ENCODE peak calls at places on chromosome 2, in five cellular contexts. U is AG09309, C is fibroblast of lung, A is GM23338, F is left ventricle myocardium inferior. V is an unnamed sample.

GRCh38 chr2:201517094-201517493 is 65.6 kb downstream of the STRADB start:
- DNase-seq in U (no peak), F (no peak), C (peak; percentile 77), A (no peak), V (peak; percentile 43)

GRCh38 chr2:27584597-27584996 is 1.8 kb downstream of the ZNF512 start:
- DNase-seq in A (no peak), F (no peak), U (no peak), C (no peak), V (no peak)

GRCh38 chr2:230203110-230203676 is 16.6 kb downstream of the SP110 start:
- DNase-seq in A (no peak), F (peak; percentile 22), C (no peak), U (no peak), V (no peak)

GRCh38 chr2:2762898-2763287 is 431.8 kb upstream of the MYT1L start:
- DNase-seq in F (no peak), U (no peak), C (no peak), A (no peak), V (no peak)

GRCh38 chr2:128384956-128385355 is 66.3 kb upstream of the HS6ST1 start:
- DNase-seq in C (no peak), A (no peak), U (no peak), F (no peak), V (no peak)

GRCh38 chr2:61928816-61929471 is 23.5 kb downstream of the COMMD1 start:
- DNase-seq in C (peak; percentile 87), U (no peak), A (peak; percentile 52), F (no peak), V (peak; percentile 37)

GRCh38 chr2:152500777-152501176 is 165.8 kb downstream of the FMNL2 start:
- DNase-seq in C (no peak), U (no peak), A (no peak), F (peak; percentile 41), V (no peak)

GRCh38 chr2:66364495-66364992 is 70.4 kb upstream of the MEIS1 start:
- DNase-seq in F (peak; percentile 17), U (peak; percentile 74), C (peak; percentile 93), A (no peak), V (peak; percentile 84)

GRCh38 chr2:178479275-178479616 is 846 bp upstream of the FKBP7 start:
- DNase-seq in U (no peak), F (no peak), C (no peak), A (peak; percentile 12), V (no peak)
- TF ChIP-seq CTCF in U (no peak), F (no peak), C (no peak), A (no peak), V (peak; percentile 13)

GRCh38 chr2:101778102-101778501 is 80.6 kb downstream of the MAP4K4 start:
- DNase-seq in A (no peak), F (no peak), U (no peak), C (no peak), V (no peak)

GRCh38 chr2:101775636-101776035 is 78.1 kb downstream of the MAP4K4 start:
- DNase-seq in A (no peak), U (no peak), C (peak; percentile 48), F (no peak), V (no peak)

GRCh38 chr2:101775092-101775491 is 77.6 kb downstream of the MAP4K4 start:
- DNase-seq in U (no peak), F (no peak), A (no peak), C (peak; percentile 42), V (no peak)

GRCh38 chr2:101777337-101777736 is 79.8 kb downstream of the MAP4K4 start:
- DNase-seq in C (no peak), A (no peak), U (no peak), F (no peak), V (no peak)

DNA sequence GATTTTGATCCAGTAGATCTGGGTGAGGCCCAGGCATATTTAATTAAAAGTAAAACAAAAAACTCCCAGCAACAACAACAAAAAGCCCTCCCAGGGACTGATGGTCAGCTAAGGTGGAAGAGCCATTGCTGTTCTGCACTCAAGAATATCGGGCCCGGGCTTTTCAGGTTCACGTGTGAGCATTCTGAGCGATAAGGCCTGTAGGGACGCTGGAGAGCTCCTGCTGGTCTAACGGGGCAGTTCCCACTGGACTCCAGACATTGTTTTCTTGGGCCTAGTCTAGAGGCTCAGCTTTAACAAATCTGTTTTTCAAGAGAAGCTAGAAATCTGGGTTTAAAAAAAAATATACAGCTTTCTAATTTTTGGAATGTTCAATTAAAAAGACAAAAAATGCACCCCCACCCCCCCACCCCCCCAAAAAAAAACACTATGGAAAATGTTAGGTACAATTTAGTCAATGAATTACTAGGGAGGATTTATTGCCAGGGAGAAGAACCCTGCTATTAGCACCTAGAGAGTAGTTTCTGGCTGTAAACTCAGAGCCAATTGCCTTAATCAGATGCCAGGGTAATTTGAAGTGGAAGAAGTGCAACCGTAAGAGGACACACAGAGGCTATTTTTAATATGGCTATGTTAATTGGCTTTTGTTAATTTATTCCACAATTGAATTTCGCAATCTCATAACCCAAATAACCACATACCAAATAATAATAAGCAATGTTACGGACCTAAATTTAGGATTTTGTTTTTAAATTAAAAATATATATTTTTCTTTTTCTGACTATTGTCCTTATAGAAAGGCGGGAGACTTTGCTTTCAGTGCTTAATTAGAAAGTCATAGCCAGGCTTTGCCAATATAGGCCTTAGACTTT is 78.9 kb downstream of the MAP4K4 start:
- DNase-seq in A (peak; percentile 77), U (no peak), F (no peak), C (no peak), V (no peak)
- TF ChIP-seq CTCF in A (peak; percentile 49), U (peak; percentile 17), F (peak; percentile 52), C (peak; percentile 34), V (no peak)

DNA sequence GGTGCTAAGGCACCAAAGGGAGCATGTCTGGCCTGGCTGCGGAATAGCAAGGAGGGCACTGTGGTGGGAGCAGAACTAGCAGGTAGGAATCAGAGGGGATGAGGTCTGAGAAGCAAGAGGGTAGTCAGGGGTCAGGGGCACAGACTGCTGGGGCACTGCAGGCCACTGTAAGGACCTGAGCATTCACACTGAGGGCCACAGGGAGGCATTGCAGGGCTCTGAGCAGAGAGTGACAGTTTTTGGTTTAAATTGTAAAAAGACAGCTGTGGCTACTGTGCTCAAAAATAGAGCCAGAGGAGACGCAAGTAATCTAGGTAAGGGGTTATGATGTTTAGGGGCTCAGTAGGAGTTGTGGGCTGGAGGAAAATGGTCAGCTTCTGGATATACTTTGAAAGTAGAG is 41.5 kb downstream of the ARHGAP25 start:
- DNase-seq in F (no peak), A (no peak), C (no peak), U (no peak), V (no peak)
- TF ChIP-seq CTCF in F (no peak), A (no peak), C (no peak), U (peak; percentile 16), V (no peak)

GRCh38 chr2:162333968-162334367 is 10.0 kb upstream of the GCA start:
- DNase-seq in A (peak; percentile 66), U (no peak), F (no peak), C (no peak), V (peak; percentile 27)
- TF ChIP-seq CTCF in A (peak; percentile 68), U (peak; percentile 48), F (peak; percentile 39), C (peak; percentile 50), V (peak; percentile 72)